ENCODE peak calls at places on chromosomes 12 and 14, in seven cellular contexts. F, R, C, A, Q, H and D are unnamed samples. For H3K9me3, the result is how much of the 10 kb centered on the place peaks cover.

GRCh38 chr14:78170203-78170602 is at the start of gene NRXN3:
- DNase-seq in F (no peak), Q (no peak), H (no peak), C (no peak), R (no peak), A (no peak), D (no peak)

GRCh38 chr14:98290596-98290995 is 981.4 kb downstream of the BCL11B start:
- DNase-seq in C (peak), Q (no peak), H (no peak), F (no peak), R (no peak), A (no peak), D (peak)

GRCh38 chr12:96244826-96245225 is 50.7 kb downstream of the ELK3 start:
- DNase-seq in F (no peak), H (no peak), A (no peak), C (no peak), R (no peak), Q (no peak), D (no peak)

GRCh38 chr14:36580856-36581831 is 1.3 kb downstream of the NKX2-8 start:
- DNase-seq in Q (peak), C (peak), H (peak), R (peak), F (no peak), A (no peak), D (peak)

GRCh38 chr12:104201238-104202001 is 14.2 kb upstream of the TXNRD1 start:
- DNase-seq in A (peak), F (no peak), Q (peak), H (no peak), R (no peak), C (peak), D (no peak)

GRCh38 chr12:89610366-89610765 is 84.5 kb upstream of the POC1B start:
- DNase-seq in A (no peak), F (no peak), Q (no peak), R (no peak), H (no peak), C (no peak), D (no peak)

GRCh38 chr12:116044181-116044580 is 233.3 kb downstream of the MED13L start:
- DNase-seq in C (no peak), H (no peak), F (no peak), A (no peak), R (no peak), Q (peak), D (no peak)

GRCh38 chr12:121673013-121673441 is 3.6 kb upstream of the MORN3 start:
- DNase-seq in R (no peak), C (peak), F (no peak), H (peak), Q (no peak), A (peak), D (no peak)

GRCh38 chr12:72699362-72699761 is 427.2 kb downstream of the TRHDE start:
- DNase-seq in A (no peak), C (no peak), Q (no peak), H (no peak), F (no peak), R (no peak), D (no peak)

GRCh38 chr12:76144253-76144564 is 59.7 kb upstream of the NAP1L1 start:
- DNase-seq in F (no peak), Q (peak), H (no peak), C (peak), R (no peak), A (no peak), D (peak)

GRCh38 chr12:76143343-76144252 is 59.1 kb upstream of the NAP1L1 start:
- DNase-seq in R (no peak), H (no peak), F (no peak), C (no peak), Q (no peak), A (no peak), D (no peak)

GRCh38 chr12:78167510-78167909 is 336.8 kb downstream of the NAV3 start:
- DNase-seq in C (no peak), F (no peak), Q (no peak), R (no peak), A (no peak), H (no peak), D (no peak)

GRCh38 chr12:106249411-106250135 is 1.8 kb upstream of the CKAP4 start:
- DNase-seq in R (no peak), H (no peak), F (no peak), A (no peak), C (no peak), Q (no peak), D (no peak)

GRCh38 chr12:62629971-62630739 is 163.5 kb downstream of the MON2 start:
- DNase-seq in C (no peak), R (no peak), F (no peak), H (no peak), Q (no peak), A (no peak), D (no peak)

GRCh38 chr12:99959549-99960170 is 25.1 kb downstream of the ANKS1B start:
- DNase-seq in F (no peak), H (no peak), C (peak), R (no peak), Q (peak), A (no peak), D (no peak)

GRCh38 chr14:64423987-64424386 is 35.8 kb downstream of the MTHFD1 start:
- DNase-seq in A (no peak), R (no peak), F (no peak), H (no peak), Q (peak), C (peak), D (peak)

GRCh38 chr12:26091837-26092236 is 33.0 kb downstream of the BHLHE41 start:
- DNase-seq in Q (peak), C (no peak), F (no peak), H (no peak), R (no peak), A (no peak), D (no peak)

GRCh38 chr14:85233756-85234545 is 296.0 kb upstream of the FLRT2 start:
- DNase-seq in H (no peak), F (no peak), A (no peak), Q (peak), R (no peak), C (peak), D (peak)

GRCh38 chr14:97874394-97874793 is 1077.2 kb downstream of the VRK1 start:
- DNase-seq in A (no peak), H (no peak), C (no peak), Q (no peak), F (no peak), R (no peak), D (no peak)

GRCh38 chr12:12872139-12872933 is 19.0 kb upstream of the GPRC5A start:
- DNase-seq in R (no peak), A (peak), H (no peak), Q (peak), F (no peak), C (peak), D (peak)

GRCh38 chr12:28014196-28014595 is 41.7 kb upstream of the PTHLH start:
- DNase-seq in F (no peak), H (no peak), A (no peak), R (no peak), Q (no peak), C (no peak), D (no peak)

GRCh38 chr14:104744484-104744883 is 8.5 kb upstream of the SIVA1 start:
- DNase-seq in C (no peak), H (no peak), R (peak), A (no peak), F (no peak), Q (no peak), D (no peak)

GRCh38 chr12:14164266-14164665 is 182.9 kb upstream of the GRIN2B start:
- DNase-seq in C (no peak), A (no peak), F (no peak), H (no peak), Q (no peak), R (no peak), D (no peak)

GRCh38 chr12:1594045-1594294 is 411 bp downstream of the FBXL14 start:
- DNase-seq in F (no peak), R (no peak), A (no peak), H (no peak), C (peak), Q (no peak), D (peak)

DNA sequence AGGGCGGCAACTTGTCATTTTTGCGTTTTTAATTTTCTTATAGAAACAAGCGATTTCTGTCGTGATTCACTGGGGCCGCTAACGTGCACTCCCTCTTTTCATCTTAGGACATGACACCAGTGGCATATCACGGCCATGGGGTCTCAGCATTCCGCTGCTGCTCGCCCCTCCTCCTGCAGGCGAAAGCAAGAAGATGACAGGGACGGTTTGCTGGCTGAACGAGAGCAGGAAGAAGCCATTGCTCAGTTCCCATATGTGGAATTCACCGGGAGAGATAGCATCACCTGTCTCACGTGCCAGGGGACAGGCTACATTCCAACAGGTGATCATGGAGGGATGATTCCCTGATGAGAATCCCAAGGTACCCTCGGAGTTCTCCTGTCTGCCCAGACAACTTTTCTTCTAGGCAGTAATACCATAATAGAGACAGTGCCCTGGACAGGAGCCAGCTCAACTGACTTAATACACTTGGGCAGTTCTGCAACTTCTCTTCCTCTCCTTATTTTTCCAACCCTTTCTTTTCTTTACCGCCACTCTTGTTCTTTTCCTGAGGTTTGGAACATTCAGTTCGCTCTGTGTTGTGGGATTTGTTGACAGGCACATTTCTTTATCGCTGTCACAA is 817 bp downstream of the TMEM106C start:
- DNase-seq in H (no peak), R (no peak), A (no peak), Q (no peak), C (peak), F (no peak), D (no peak)
- H3K4me3 ChIP-seq in H (peak), R (peak), A (peak), Q (peak), C (peak), F (peak), D (peak)

GRCh38 chr14:32846821-32847220 is 91.9 kb upstream of the NPAS3 start:
- DNase-seq in C (peak), R (no peak), H (no peak), F (no peak), Q (no peak), A (no peak), D (no peak)

DNA sequence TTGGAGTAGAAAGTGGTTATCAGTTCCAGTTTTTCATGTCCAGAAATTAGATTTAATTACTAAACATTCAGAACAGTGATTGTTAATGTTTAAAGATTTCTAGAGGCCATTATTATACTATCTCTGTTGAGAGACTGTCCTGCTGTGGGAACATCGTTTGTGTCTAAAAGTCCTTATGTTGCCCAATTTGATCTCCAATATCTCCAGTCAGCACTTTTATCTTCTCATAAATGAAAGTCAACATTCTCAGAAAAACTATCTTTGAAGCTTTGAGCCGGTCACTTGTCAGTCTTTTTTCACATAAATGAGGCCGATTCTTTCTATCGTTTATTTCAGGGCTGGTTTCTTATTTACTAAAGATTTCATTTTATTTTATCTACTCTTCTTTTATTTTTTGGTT is 90.8 kb upstream of the NPAS3 start:
- DNase-seq in A (no peak), Q (no peak), H (no peak), C (no peak), F (no peak), R (no peak), D (no peak)
- H3K9me3 ChIP-seq in A (under half), Q (under half), H (under half), C (under half), F (under half), R (under half), D (under half)

GRCh38 chr12:2959194-2959507 is at the start of gene TEAD4:
- DNase-seq in R (peak), H (peak), C (peak), F (no peak), Q (peak), A (peak), D (peak)

GRCh38 chr12:2960996-2961616 is 1.9 kb downstream of the TEAD4 start:
- DNase-seq in C (peak), R (no peak), F (no peak), Q (no peak), A (no peak), H (no peak), D (no peak)

GRCh38 chr12:2959508-2960431 is 573 bp downstream of the TEAD4 start:
- DNase-seq in F (no peak), H (peak), A (peak), Q (peak), R (peak), C (peak), D (peak)

GRCh38 chr12:2961705-2962104 is 2.5 kb downstream of the TEAD4 start:
- DNase-seq in C (no peak), F (no peak), Q (no peak), R (no peak), H (no peak), A (no peak), D (no peak)

DNA sequence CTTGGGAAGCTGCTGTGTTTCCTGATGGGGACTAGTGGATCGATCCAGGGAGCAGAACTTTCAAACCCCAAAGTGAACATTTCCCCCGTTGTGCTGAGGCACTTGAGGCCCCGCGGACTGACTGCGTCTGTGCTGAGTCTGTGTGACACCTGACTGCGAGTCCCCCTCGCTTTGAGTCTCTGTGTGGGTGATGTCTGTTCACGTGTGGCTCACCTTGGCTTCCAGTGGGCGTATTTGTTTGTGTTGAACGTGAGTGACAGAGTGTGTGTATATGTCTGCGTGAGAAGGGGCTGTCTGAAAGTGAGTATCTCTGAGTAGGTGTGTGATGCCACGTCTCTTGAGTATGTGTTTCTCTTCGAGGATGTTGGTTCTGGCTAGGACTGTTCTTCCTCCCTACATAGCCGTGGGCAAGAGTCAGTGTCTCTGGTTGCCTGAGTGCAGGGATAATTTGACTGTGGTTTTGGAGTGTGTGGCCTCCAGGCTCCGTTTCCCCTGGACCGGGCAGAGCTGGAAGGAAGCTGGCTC is 1.3 kb downstream of the TEAD4 start:
- DNase-seq in C (peak), Q (peak), H (no peak), R (no peak), A (no peak), F (no peak), D (peak)
- H3K4me3 ChIP-seq in C (peak), Q (peak), H (peak), R (peak), A (peak), F (peak), D (peak)

DNA sequence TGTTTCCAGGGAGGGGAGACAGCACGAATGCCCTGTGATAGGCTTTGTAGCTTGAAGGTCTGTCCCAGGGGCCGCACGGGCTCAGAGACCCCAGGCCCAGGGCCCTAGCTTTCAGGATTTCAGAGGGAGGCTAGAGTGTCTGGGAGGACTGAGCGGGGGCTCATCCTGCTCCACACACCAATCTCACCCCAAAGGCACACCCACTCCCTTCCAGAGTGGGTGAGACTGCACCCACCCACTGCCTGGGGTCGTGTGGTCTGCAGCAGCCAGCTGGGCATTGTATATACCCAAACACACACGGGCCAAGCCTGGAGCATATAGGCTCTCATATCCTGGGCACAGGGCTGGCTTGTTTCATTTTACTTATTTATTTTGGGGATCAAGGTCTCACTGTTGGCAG is 5.8 kb upstream of the SLC25A47 start:
- DNase-seq in Q (no peak), F (no peak), C (no peak), R (no peak), A (no peak), H (no peak), D (no peak)
- H3K9me3 ChIP-seq in Q (under half), F (under half), C (under half), R (under half), A (under half), H (under half), D (under half)

GRCh38 chr12:34600592-34601462 is 578.5 kb downstream of the ALG10 start:
- DNase-seq in F (no peak), A (no peak), C (no peak), R (peak), Q (no peak), H (peak), D (no peak)
- H3K4me3 ChIP-seq in F (no peak), A (no peak), C (no peak), R (no peak), Q (no peak), H (no peak), D (no peak)

DNA sequence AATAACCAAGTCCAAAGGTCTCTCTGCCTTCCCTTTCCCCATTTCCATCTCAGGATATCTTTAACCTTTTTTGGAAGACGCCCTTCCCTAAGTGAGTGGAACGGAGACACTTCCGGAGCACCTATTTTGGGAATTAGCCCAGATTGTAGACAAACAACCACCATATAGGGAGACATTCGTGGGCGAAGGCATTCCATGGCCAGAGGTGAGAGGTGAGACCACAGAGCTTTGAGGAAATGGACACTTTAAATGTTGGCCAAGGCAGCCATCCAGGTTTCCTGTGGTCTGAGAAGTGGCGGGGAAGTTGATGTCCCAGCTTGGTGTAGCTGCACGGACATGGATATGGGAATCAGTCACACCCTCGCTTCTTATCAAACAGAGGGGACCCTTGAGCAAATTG is 69.4 kb upstream of the BDKRB2 start:
- DNase-seq in R (no peak), H (no peak), C (no peak), Q (no peak), A (peak), F (no peak), D (no peak)
- H3K9me3 ChIP-seq in R (under half), H (under half), C (under half), Q (under half), A (under half), F (under half), D (under half)

GRCh38 chr14:68177728-68178127 is 358.1 kb downstream of the RAD51B start:
- DNase-seq in R (no peak), H (no peak), F (no peak), C (no peak), Q (no peak), A (no peak), D (no peak)

GRCh38 chr14:68176687-68177086 is 357.1 kb downstream of the RAD51B start:
- DNase-seq in A (no peak), R (no peak), Q (no peak), F (no peak), C (no peak), H (no peak), D (no peak)

GRCh38 chr14:68182492-68182891 is 362.9 kb downstream of the RAD51B start:
- DNase-seq in H (no peak), F (no peak), C (no peak), A (no peak), Q (no peak), R (no peak), D (no peak)

GRCh38 chr14:68178282-68178681 is 358.7 kb downstream of the RAD51B start:
- DNase-seq in A (no peak), R (no peak), F (no peak), Q (no peak), H (no peak), C (no peak), D (no peak)

GRCh38 chr14:68181395-68182326 is 362.1 kb downstream of the RAD51B start:
- DNase-seq in Q (peak), H (no peak), A (no peak), C (peak), F (no peak), R (no peak), D (peak)
- H3K4me3 ChIP-seq in Q (no peak), H (no peak), A (no peak), C (peak), F (no peak), R (no peak), D (no peak)

GRCh38 chr14:92244805-92245204 is 78.2 kb upstream of the SLC24A4 start:
- DNase-seq in Q (no peak), F (no peak), R (no peak), A (no peak), H (no peak), C (no peak), D (no peak)
- H3K9me3 ChIP-seq in Q (under half), F (under half), R (under half), A (under half), H (under half), C (under half), D (under half)